ENCODE peak calls at places on chromosomes 6 and 20, in nine cellular contexts. One of them, this sample, is unnamed.

GRCh38 chr6:27228963-27229477 is 18.5 kb upstream of the PRSS16 start:
- DNase-seq in astrocyte of the spinal cord: no peak
- DNase-seq in NCI-H524 treated with DMSO at 0.1 percent for 48 hours: no peak
- DNase-seq in PC-3: no peak
- DNase-seq in COR-L47: no peak
- DNase-seq in GM19239: no peak
- DNase-seq in HFF-Myc: no peak
- DNase-seq in upper lobe of right lung: no peak
- DNase-seq in left kidney: no peak
- DNase-seq in this sample: no peak

GRCh38 chr6:145026267-145026679 is 709.0 kb downstream of the EPM2A start:
- DNase-seq in astrocyte of the spinal cord: no peak
- DNase-seq in NCI-H524 treated with DMSO at 0.1 percent for 48 hours: peak; percentile 53
- DNase-seq in PC-3: no peak
- DNase-seq in COR-L47: no peak
- DNase-seq in GM19239: no peak
- DNase-seq in HFF-Myc: no peak
- DNase-seq in upper lobe of right lung: no peak
- DNase-seq in left kidney: no peak
- DNase-seq in this sample: no peak

GRCh38 chr6:34243901-34244884 is 4.6 kb downstream of the SMIM29 start:
- DNase-seq in astrocyte of the spinal cord: peak; percentile 95
- DNase-seq in NCI-H524 treated with DMSO at 0.1 percent for 48 hours: no peak
- DNase-seq in PC-3: peak; percentile 97
- DNase-seq in COR-L47: no peak
- DNase-seq in GM19239: no peak
- DNase-seq in HFF-Myc: peak; percentile 85
- DNase-seq in upper lobe of right lung: peak; percentile 74
- DNase-seq in left kidney: no peak
- DNase-seq in this sample: peak; percentile 87

GRCh38 chr6:109345986-109346385 is 36.3 kb downstream of the CD164 start:
- DNase-seq in astrocyte of the spinal cord: no peak
- DNase-seq in NCI-H524 treated with DMSO at 0.1 percent for 48 hours: no peak
- DNase-seq in PC-3: no peak
- DNase-seq in COR-L47: no peak
- DNase-seq in GM19239: no peak
- DNase-seq in HFF-Myc: no peak
- DNase-seq in upper lobe of right lung: no peak
- DNase-seq in left kidney: no peak
- DNase-seq in this sample: no peak

GRCh38 chr6:52161689-52162438 is 24.3 kb upstream of the IL17A start:
- DNase-seq in astrocyte of the spinal cord: no peak
- DNase-seq in NCI-H524 treated with DMSO at 0.1 percent for 48 hours: no peak
- DNase-seq in PC-3: no peak
- DNase-seq in COR-L47: no peak
- DNase-seq in GM19239: no peak
- DNase-seq in HFF-Myc: no peak
- DNase-seq in upper lobe of right lung: no peak
- DNase-seq in left kidney: no peak
- DNase-seq in this sample: no peak

GRCh38 chr6:16481680-16482079 is 243.3 kb downstream of the GMPR start:
- DNase-seq in astrocyte of the spinal cord: no peak
- DNase-seq in NCI-H524 treated with DMSO at 0.1 percent for 48 hours: no peak
- DNase-seq in PC-3: no peak
- DNase-seq in COR-L47: no peak
- DNase-seq in GM19239: no peak
- DNase-seq in HFF-Myc: no peak
- DNase-seq in upper lobe of right lung: no peak
- DNase-seq in left kidney: no peak
- DNase-seq in this sample: no peak

GRCh38 chr20:37327748-37328147 is 18.2 kb upstream of the SRC start:
- DNase-seq in astrocyte of the spinal cord: peak; percentile 45
- DNase-seq in NCI-H524 treated with DMSO at 0.1 percent for 48 hours: no peak
- DNase-seq in PC-3: no peak
- DNase-seq in COR-L47: no peak
- DNase-seq in GM19239: no peak
- DNase-seq in HFF-Myc: no peak
- DNase-seq in upper lobe of right lung: peak; percentile 70
- DNase-seq in left kidney: no peak
- DNase-seq in this sample: no peak

GRCh38 chr6:96138396-96138795 is 122.6 kb downstream of the FUT9 start:
- DNase-seq in astrocyte of the spinal cord: no peak
- DNase-seq in NCI-H524 treated with DMSO at 0.1 percent for 48 hours: no peak
- DNase-seq in PC-3: no peak
- DNase-seq in COR-L47: no peak
- DNase-seq in GM19239: no peak
- DNase-seq in HFF-Myc: no peak
- DNase-seq in upper lobe of right lung: no peak
- DNase-seq in left kidney: no peak
- DNase-seq in this sample: no peak

GRCh38 chr20:48653706-48654051 is 174.1 kb downstream of the PREX1 start:
- DNase-seq in astrocyte of the spinal cord: no peak
- DNase-seq in NCI-H524 treated with DMSO at 0.1 percent for 48 hours: no peak
- DNase-seq in PC-3: no peak
- DNase-seq in COR-L47: no peak
- DNase-seq in GM19239: no peak
- DNase-seq in HFF-Myc: no peak
- DNase-seq in upper lobe of right lung: no peak
- DNase-seq in left kidney: no peak
- DNase-seq in this sample: no peak

GRCh38 chr6:22828179-22829062 is 259.1 kb downstream of the HDGFL1 start:
- DNase-seq in astrocyte of the spinal cord: peak; percentile 98
- DNase-seq in NCI-H524 treated with DMSO at 0.1 percent for 48 hours: peak; percentile 20
- DNase-seq in PC-3: peak; percentile 97
- DNase-seq in COR-L47: peak; percentile 47
- DNase-seq in GM19239: no peak
- DNase-seq in HFF-Myc: peak; percentile 85
- DNase-seq in upper lobe of right lung: no peak
- DNase-seq in left kidney: peak; percentile 88
- DNase-seq in this sample: peak; percentile 85

GRCh38 chr20:62985089-62985778 is 21.5 kb downstream of the BHLHE23 start:
- DNase-seq in astrocyte of the spinal cord: no peak
- DNase-seq in NCI-H524 treated with DMSO at 0.1 percent for 48 hours: no peak
- DNase-seq in PC-3: no peak
- DNase-seq in COR-L47: peak; percentile 74
- DNase-seq in GM19239: no peak
- DNase-seq in HFF-Myc: no peak
- DNase-seq in upper lobe of right lung: no peak
- DNase-seq in left kidney: no peak
- DNase-seq in this sample: no peak

GRCh38 chr20:63961664-63962425 is 5.6 kb upstream of the UCKL1 start:
- DNase-seq in astrocyte of the spinal cord: no peak
- DNase-seq in NCI-H524 treated with DMSO at 0.1 percent for 48 hours: no peak
- DNase-seq in PC-3: no peak
- DNase-seq in COR-L47: no peak
- DNase-seq in GM19239: no peak
- DNase-seq in HFF-Myc: no peak
- DNase-seq in upper lobe of right lung: no peak
- DNase-seq in left kidney: no peak
- DNase-seq in this sample: no peak

GRCh38 chr6:164291224-164291623 is 876.7 kb downstream of the QKI start:
- DNase-seq in astrocyte of the spinal cord: no peak
- DNase-seq in NCI-H524 treated with DMSO at 0.1 percent for 48 hours: no peak
- DNase-seq in PC-3: no peak
- DNase-seq in COR-L47: no peak
- DNase-seq in GM19239: no peak
- DNase-seq in HFF-Myc: no peak
- DNase-seq in upper lobe of right lung: no peak
- DNase-seq in left kidney: no peak
- DNase-seq in this sample: no peak

GRCh38 chr20:57374343-57374930 is 16.8 kb upstream of the RBM38 start:
- DNase-seq in astrocyte of the spinal cord: no peak
- DNase-seq in NCI-H524 treated with DMSO at 0.1 percent for 48 hours: no peak
- DNase-seq in PC-3: no peak
- DNase-seq in COR-L47: no peak
- DNase-seq in GM19239: no peak
- DNase-seq in HFF-Myc: no peak
- DNase-seq in upper lobe of right lung: no peak
- DNase-seq in left kidney: no peak
- DNase-seq in this sample: no peak

GRCh38 chr6:148021135-148021534 is 321.5 kb upstream of the SASH1 start:
- DNase-seq in astrocyte of the spinal cord: no peak
- DNase-seq in NCI-H524 treated with DMSO at 0.1 percent for 48 hours: no peak
- DNase-seq in PC-3: no peak
- DNase-seq in COR-L47: no peak
- DNase-seq in GM19239: no peak
- DNase-seq in HFF-Myc: no peak
- DNase-seq in upper lobe of right lung: no peak
- DNase-seq in left kidney: peak; percentile 36
- DNase-seq in this sample: no peak

GRCh38 chr6:141167945-141168344 is 964.8 kb upstream of the GJE1 start:
- DNase-seq in astrocyte of the spinal cord: no peak
- DNase-seq in NCI-H524 treated with DMSO at 0.1 percent for 48 hours: no peak
- DNase-seq in PC-3: no peak
- DNase-seq in COR-L47: no peak
- DNase-seq in GM19239: no peak
- DNase-seq in HFF-Myc: no peak
- DNase-seq in upper lobe of right lung: peak; percentile 58
- DNase-seq in left kidney: no peak
- DNase-seq in this sample: no peak

GRCh38 chr6:37936909-37937308 is 117.4 kb downstream of the ZFAND3 start:
- DNase-seq in astrocyte of the spinal cord: no peak
- DNase-seq in NCI-H524 treated with DMSO at 0.1 percent for 48 hours: no peak
- DNase-seq in PC-3: no peak
- DNase-seq in COR-L47: no peak
- DNase-seq in GM19239: no peak
- DNase-seq in HFF-Myc: no peak
- DNase-seq in upper lobe of right lung: no peak
- DNase-seq in left kidney: no peak
- DNase-seq in this sample: no peak

GRCh38 chr6:26311385-26312095 is 53.5 kb upstream of the BTN3A2 start:
- DNase-seq in astrocyte of the spinal cord: peak; percentile 79
- DNase-seq in NCI-H524 treated with DMSO at 0.1 percent for 48 hours: peak; percentile 52
- DNase-seq in PC-3: peak; percentile 92
- DNase-seq in COR-L47: peak; percentile 58
- DNase-seq in GM19239: no peak
- DNase-seq in HFF-Myc: no peak
- DNase-seq in upper lobe of right lung: no peak
- DNase-seq in left kidney: peak; percentile 78
- DNase-seq in this sample: no peak

GRCh38 chr6:16276991-16277981 is 38.9 kb downstream of the GMPR start:
- DNase-seq in astrocyte of the spinal cord: peak; percentile 90
- DNase-seq in NCI-H524 treated with DMSO at 0.1 percent for 48 hours: peak; percentile 17
- DNase-seq in PC-3: peak; percentile 96
- DNase-seq in COR-L47: no peak
- DNase-seq in GM19239: no peak
- DNase-seq in HFF-Myc: peak; percentile 61
- DNase-seq in upper lobe of right lung: peak; percentile 75
- DNase-seq in left kidney: peak; percentile 89
- DNase-seq in this sample: peak; percentile 78

GRCh38 chr6:36493859-36494258 is 51.1 kb downstream of the KCTD20 start:
- DNase-seq in astrocyte of the spinal cord: no peak
- DNase-seq in NCI-H524 treated with DMSO at 0.1 percent for 48 hours: no peak
- DNase-seq in PC-3: no peak
- DNase-seq in COR-L47: no peak
- DNase-seq in GM19239: no peak
- DNase-seq in HFF-Myc: no peak
- DNase-seq in upper lobe of right lung: no peak
- DNase-seq in left kidney: no peak
- DNase-seq in this sample: no peak